ENCODE peak calls at places on chromosomes 3 and 15, in four cellular contexts. A is SK-N-SH, K is H1, J is GM12878. G is an unnamed sample.

GRCh38 chr3:191499307-191500125 is 38.6 kb downstream of the PYDC2 start:
- DNase-seq in A (peak), K (peak), J (no peak), G (peak)

GRCh38 chr3:31453430-31453829 is 79.3 kb upstream of the STT3B start:
- DNase-seq in K (no peak), J (no peak), A (no peak), G (no peak)

GRCh38 chr3:30421261-30421660 is 185.1 kb upstream of the TGFBR2 start:
- DNase-seq in K (no peak), J (no peak), A (no peak), G (no peak)

GRCh38 chr3:115833074-115833473 is 209.8 kb downstream of the GAP43 start:
- DNase-seq in J (no peak), K (no peak), A (no peak), G (no peak)

GRCh38 chr3:52047295-52047960 is 8.9 kb downstream of the DUSP7 start:
- DNase-seq in A (no peak), K (no peak), J (no peak), G (no peak)

GRCh38 chr3:143065364-143065763 is 54.2 kb upstream of the CHST2 start:
- DNase-seq in K (no peak), A (no peak), J (no peak), G (no peak)

GRCh38 chr3:4994823-4995499 is 15.7 kb downstream of the BHLHE40 start:
- DNase-seq in K (no peak), J (no peak), A (no peak), G (peak)

GRCh38 chr3:146159037-146159436 is 1.9 kb downstream of the PLOD2 start:
- DNase-seq in K (no peak), A (no peak), J (no peak), G (no peak)

GRCh38 chr15:93239591-93239990 is 150.6 kb upstream of the RGMA start:
- DNase-seq in K (no peak), A (no peak), J (no peak), G (no peak)

GRCh38 chr15:89813381-89814111 is 1.1 kb downstream of the ANPEP start:
- DNase-seq in J (no peak), K (no peak), A (peak), G (no peak)

GRCh38 chr3:111989061-111989678 is 9.6 kb upstream of the TAGLN3 start:
- DNase-seq in A (peak), K (no peak), J (no peak), G (peak)

GRCh38 chr15:88912500-88912921 is 668 bp downstream of the MFGE8 start:
- DNase-seq in K (no peak), J (no peak), A (peak), G (peak)

GRCh38 chr3:97121386-97121785 is 307.0 kb downstream of the EPHA6 start:
- DNase-seq in A (no peak), K (no peak), J (no peak), G (no peak)

GRCh38 chr3:43854916-43855315 is 164.2 kb downstream of the ABHD5 start:
- DNase-seq in J (no peak), K (no peak), A (no peak), G (no peak)

GRCh38 chr3:42101481-42101880 is 10.3 kb downstream of the TRAK1 start:
- DNase-seq in K (no peak), A (no peak), J (no peak), G (no peak)

GRCh38 chr3:128764863-128765262 is 38.9 kb downstream of the RAB7A start:
- DNase-seq in A (no peak), K (no peak), J (no peak), G (no peak)

GRCh38 chr3:186997061-186998054 is 67.0 kb downstream of the ST6GAL1 start:
- DNase-seq in K (no peak), J (no peak), A (no peak), G (peak)

GRCh38 chr15:69117431-69117841 is 43.0 kb upstream of the GLCE start:
- DNase-seq in A (peak), K (peak), J (no peak), G (no peak)

GRCh38 chr3:53170325-53171108 is 9.5 kb downstream of the PRKCD start:
- DNase-seq in J (peak), A (no peak), K (no peak), G (no peak)

GRCh38 chr3:37492977-37493471 is 318.6 kb upstream of the LRRFIP2 start:
- DNase-seq in J (no peak), K (no peak), A (peak), G (no peak)

GRCh38 chr3:30401971-30402370 is 204.4 kb upstream of the TGFBR2 start:
- DNase-seq in A (peak), K (no peak), J (no peak), G (no peak)

GRCh38 chr15:88894819-88895767 is at the start of gene HAPLN3:
- DNase-seq in A (peak), K (peak), J (no peak), G (no peak)

DNA sequence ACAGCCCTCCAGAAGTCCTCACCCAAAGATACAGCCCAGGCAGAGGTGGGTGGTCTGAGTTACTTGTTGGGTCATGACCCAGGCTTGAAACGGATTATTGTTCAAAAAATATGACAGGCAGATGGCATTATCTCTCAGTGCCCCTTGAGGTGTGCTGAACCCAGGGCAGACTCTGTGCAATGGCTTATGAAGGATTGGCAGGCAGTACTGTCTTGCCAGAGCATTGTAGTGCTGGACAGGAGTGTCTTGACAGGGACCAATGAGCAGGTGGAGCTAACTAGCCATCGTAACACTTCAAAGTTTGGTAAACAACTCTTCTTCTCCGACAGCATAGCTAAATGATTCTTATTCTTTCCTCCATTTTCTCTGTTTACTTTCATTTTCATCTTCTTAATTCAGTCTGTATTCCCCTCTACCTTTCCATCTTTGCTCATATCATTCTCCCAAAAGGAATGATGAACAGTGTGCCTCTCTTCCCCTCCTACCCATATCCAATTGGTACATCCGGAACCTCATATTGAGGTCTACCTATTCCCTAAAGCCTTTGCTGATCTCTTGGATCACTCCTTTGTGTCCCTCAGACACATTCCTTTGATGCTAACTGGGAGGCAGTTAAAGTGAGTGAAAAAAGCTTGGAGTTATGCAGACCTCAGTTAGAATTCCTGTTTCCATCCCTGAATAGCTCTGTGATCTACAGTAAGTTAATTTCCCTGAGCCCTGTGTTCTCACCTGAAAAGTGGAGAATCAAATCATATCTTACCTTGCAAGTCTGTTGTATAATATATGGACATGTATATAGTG is 2.6 kb upstream of the IL20RB start:
- DNase-seq in K (no peak), A (no peak), J (no peak), G (no peak)
- TF ChIP-seq NRF1 in K (no peak), A (no peak), J (no peak), G (no peak)

GRCh38 chr3:149274220-149274619 is 52.6 kb upstream of the CP start:
- DNase-seq in J (no peak), A (no peak), K (no peak), G (no peak)

GRCh38 chr3:149276621-149277020 is 55.0 kb upstream of the CP start:
- DNase-seq in K (no peak), J (no peak), A (no peak), G (no peak)

GRCh38 chr3:149270180-149270579 is 48.6 kb upstream of the CP start:
- DNase-seq in A (no peak), K (no peak), J (no peak), G (no peak)

GRCh38 chr3:149271669-149272068 is 50.0 kb upstream of the CP start:
- DNase-seq in J (no peak), K (no peak), A (no peak), G (no peak)

GRCh38 chr3:149273096-149273751 is 51.6 kb upstream of the CP start:
- DNase-seq in K (no peak), A (peak), J (peak), G (peak)
- TF ChIP-seq GABPA in K (no peak), A (no peak), J (no peak), G (no peak)

GRCh38 chr3:134753999-134754742 is 40.9 kb upstream of the EPHB1 start:
- DNase-seq in K (peak), A (no peak), J (no peak), G (no peak)

GRCh38 chr3:134755821-134756220 is 39.2 kb upstream of the EPHB1 start:
- DNase-seq in K (peak), J (no peak), A (no peak), G (no peak)

GRCh38 chr3:134757549-134758069 is 37.5 kb upstream of the EPHB1 start:
- DNase-seq in J (no peak), K (no peak), A (no peak), G (no peak)

GRCh38 chr3:134752761-134753461 is 42.1 kb upstream of the EPHB1 start:
- DNase-seq in K (no peak), J (no peak), A (peak), G (no peak)

DNA sequence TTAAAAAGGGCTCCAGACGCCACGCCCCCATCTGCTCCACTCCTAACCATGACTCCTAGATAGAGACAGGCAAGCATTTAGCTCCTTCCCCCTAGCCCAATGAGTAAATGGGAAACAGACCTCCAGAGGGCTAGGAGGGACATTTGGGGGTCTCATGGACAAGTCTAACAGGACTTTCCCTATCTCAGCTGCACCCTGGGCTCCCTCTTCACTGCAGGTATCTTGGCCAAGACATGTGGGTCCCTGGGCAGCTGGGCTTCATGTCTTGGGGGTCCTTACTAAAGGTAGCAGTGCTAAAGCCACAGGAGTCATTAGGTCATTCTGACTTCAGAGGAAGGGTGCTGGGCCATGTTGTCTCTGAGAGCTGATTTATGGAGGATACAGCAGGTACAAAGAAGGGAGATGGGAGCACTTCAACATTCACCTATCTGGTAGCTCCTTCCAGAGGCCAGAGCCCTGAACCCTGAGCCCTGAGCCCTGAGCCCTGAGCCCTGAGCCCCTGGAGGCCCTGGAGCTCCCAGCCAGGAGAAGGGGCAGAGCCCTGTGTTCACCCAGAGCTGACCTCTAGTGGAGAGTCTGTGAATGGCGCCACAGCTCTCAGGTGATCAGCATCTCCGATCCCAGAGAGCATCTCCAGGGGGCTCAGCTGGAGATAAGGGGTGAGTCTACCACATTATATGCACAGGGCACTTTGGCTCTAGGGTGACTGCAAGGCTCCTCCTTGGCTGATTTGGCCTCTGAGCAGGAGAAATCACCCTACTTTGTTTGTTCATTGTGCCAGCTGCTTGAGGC is 40.1 kb upstream of the EPHB1 start:
- DNase-seq in J (no peak), K (peak), A (peak), G (peak)
- TF ChIP-seq NRF1 in J (no peak), K (no peak), A (no peak), G (no peak)

GRCh38 chr3:157471051-157471450 is 32.2 kb downstream of the VEPH1 start:
- DNase-seq in J (no peak), A (no peak), K (no peak), G (no peak)

GRCh38 chr3:157472648-157473047 is 30.6 kb downstream of the VEPH1 start:
- DNase-seq in J (no peak), A (no peak), K (no peak), G (no peak)

GRCh38 chr3:157479464-157480243 is 23.6 kb downstream of the VEPH1 start:
- DNase-seq in J (no peak), K (no peak), A (no peak), G (no peak)

GRCh38 chr3:157477441-157477840 is 25.8 kb downstream of the VEPH1 start:
- DNase-seq in J (no peak), K (no peak), A (no peak), G (no peak)

GRCh38 chr3:157475921-157476395 is 27.3 kb downstream of the VEPH1 start:
- DNase-seq in K (no peak), J (no peak), A (no peak), G (no peak)
- TF ChIP-seq GABPA in K (no peak), J (no peak), A (no peak), G (no peak)

GRCh38 chr3:44874308-44874707 is at the start of gene TGM4:
- DNase-seq in A (no peak), J (no peak), K (no peak), G (no peak)
- TF ChIP-seq NRF1 in A (no peak), J (no peak), K (no peak), G (no peak)

DNA sequence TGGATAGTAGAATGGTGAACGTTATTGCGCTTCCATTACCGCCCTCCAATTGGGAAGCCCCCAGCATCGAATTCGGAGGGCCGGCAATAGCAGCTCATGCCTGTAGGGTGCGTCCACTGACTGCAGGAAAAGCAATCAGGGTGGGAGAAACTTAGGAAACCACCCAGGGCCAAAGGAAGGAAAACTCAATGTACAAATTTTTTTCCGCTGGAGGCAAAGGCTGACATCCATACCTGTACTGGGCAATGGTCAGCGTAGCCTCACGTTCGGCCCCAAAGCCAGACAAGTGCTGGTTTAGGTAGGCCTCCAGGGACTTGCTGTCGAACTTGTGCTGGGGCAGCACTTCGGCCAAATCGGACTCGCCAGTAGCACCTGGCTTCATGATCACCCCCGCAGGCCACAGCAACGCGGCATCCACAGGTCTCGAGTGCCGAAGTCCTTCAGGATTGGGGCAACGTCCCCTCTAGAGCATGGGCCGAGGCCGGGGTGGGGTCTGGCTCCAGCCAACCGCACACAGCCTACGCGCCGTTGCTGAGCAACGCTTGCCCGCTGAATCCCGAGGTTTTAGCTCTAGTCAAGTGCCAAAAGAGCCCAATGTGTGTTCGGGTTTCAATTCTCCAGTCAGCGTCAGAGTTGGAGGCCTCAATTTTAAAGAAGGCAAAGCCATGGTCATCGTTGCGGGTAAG is at the start of gene ACAD11:
- DNase-seq in K (peak), J (peak), A (peak), G (peak)
- TF ChIP-seq GABPA in K (no peak), J (no peak), A (no peak), G (no peak)

DNA sequence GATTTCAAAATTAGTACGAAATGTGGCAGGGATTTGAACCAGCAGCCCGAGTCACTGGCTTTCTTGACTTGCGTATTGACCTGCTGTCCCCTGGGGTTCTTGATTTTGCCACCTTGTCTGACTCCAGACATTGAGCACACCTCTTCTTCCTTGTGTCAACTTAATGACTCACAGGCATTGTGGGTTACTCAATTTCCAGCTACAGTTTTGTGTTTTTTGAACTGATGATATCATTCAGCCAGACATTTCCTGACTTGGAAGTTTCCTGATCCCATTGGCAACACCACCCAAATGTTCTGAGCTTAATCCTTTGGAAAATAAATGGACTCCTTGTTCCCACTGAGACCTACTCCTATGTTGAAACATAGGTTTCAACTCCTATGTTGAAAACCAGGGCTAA is 64.2 kb downstream of the MOBP start:
- DNase-seq in J (no peak), K (no peak), A (no peak), G (no peak)
- TF ChIP-seq NRF1 in J (no peak), K (no peak), A (no peak), G (no peak)